ENCODE peak calls at places on chromosome 9, in four cellular contexts. P is frontal cortex, O is uterus, V is hypothalamus. U is an unnamed sample.

GRCh38 chr9:125190371-125190801 is 783 bp upstream of the PPP6C start:
- DNase-seq in P (no peak), O (no peak), V (no peak), U (no peak)

GRCh38 chr9:113350937-113351336 is 1.6 kb downstream of the BSPRY start:
- DNase-seq in P (no peak), O (no peak), V (no peak), U (no peak)

GRCh38 chr9:75087279-75087823 is 604 bp downstream of the NMRK1 start:
- DNase-seq in P (no peak), O (no peak), V (no peak), U (no peak)

GRCh38 chr9:122058707-122059106 is 34.4 kb downstream of the TTLL11 start:
- DNase-seq in P (no peak), O (no peak), V (no peak), U (no peak)

GRCh38 chr9:137385061-137385655 is 37.8 kb downstream of the EXD3 start:
- DNase-seq in P (no peak), O (no peak), V (no peak), U (no peak)

GRCh38 chr9:24487250-24487861 is 58.3 kb downstream of the IZUMO3 start:
- DNase-seq in P (no peak), O (no peak), V (no peak), U (no peak)

GRCh38 chr9:109426621-109427402 is 71.3 kb downstream of the PTPN3 start:
- DNase-seq in P (no peak), O (no peak), V (no peak), U (no peak)

GRCh38 chr9:128499920-128500319 is 4.6 kb upstream of the GLE1 start:
- DNase-seq in P (no peak), O (no peak), V (no peak), U (no peak)

GRCh38 chr9:132942541-132943182 is 1.8 kb downstream of the TSC1 start:
- DNase-seq in P (no peak), O (no peak), V (no peak), U (no peak)

GRCh38 chr9:132946624-132947295 is 2.3 kb upstream of the TSC1 start:
- DNase-seq in P (no peak), O (no peak), V (no peak), U (no peak)

GRCh38 chr9:123318961-123319421 is 37.0 kb upstream of the CRB2 start:
- DNase-seq in P (no peak), O (peak), V (peak), U (no peak)

GRCh38 chr9:127976498-127976897 is 4.3 kb downstream of the EEIG1 start:
- DNase-seq in P (no peak), O (no peak), V (no peak), U (no peak)

GRCh38 chr9:116589392-116590354 is 97.4 kb upstream of the TRIM32 start:
- DNase-seq in P (no peak), O (no peak), V (no peak), U (no peak)

GRCh38 chr9:2837915-2838314 is 6.0 kb downstream of the PUM3 start:
- DNase-seq in P (no peak), O (no peak), V (no peak), U (no peak)

GRCh38 chr9:35258665-35259474 is 97.1 kb downstream of the UNC13B start:
- DNase-seq in P (peak), O (peak), V (peak), U (peak)

GRCh38 chr9:1353291-1353690 is 303.1 kb downstream of the DMRT2 start:
- DNase-seq in P (no peak), O (no peak), V (no peak), U (no peak)

GRCh38 chr9:79477241-79477830 is 94.4 kb upstream of the TLE4 start:
- DNase-seq in P (no peak), O (no peak), V (no peak), U (no peak)

GRCh38 chr9:120768870-120769269 is 24.3 kb downstream of the FBXW2 start:
- DNase-seq in P (no peak), O (no peak), V (no peak), U (no peak)

GRCh38 chr9:81546498-81546897 is 142.8 kb downstream of the TLE1 start:
- DNase-seq in P (no peak), O (no peak), V (no peak), U (no peak)

GRCh38 chr9:97889941-97890557 is 32.3 kb downstream of the TRMO start:
- DNase-seq in P (no peak), O (no peak), V (no peak), U (no peak)

GRCh38 chr9:130901498-130902203 is 5.0 kb upstream of the QRFP start:
- DNase-seq in P (no peak), O (no peak), V (no peak), U (no peak)

GRCh38 chr9:94656190-94656589 is 16.9 kb upstream of the FBP1 start:
- DNase-seq in P (no peak), O (no peak), V (no peak), U (no peak)

GRCh38 chr9:94945191-94946144 is 219.0 kb downstream of the AOPEP start:
- DNase-seq in P (no peak), O (peak), V (peak), U (peak)

GRCh38 chr9:89501311-89501898 is 3.5 kb upstream of the SEMA4D start:
- DNase-seq in P (no peak), O (no peak), V (no peak), U (no peak)

GRCh38 chr9:16062542-16063240 is 509.8 kb downstream of the CCDC171 start:
- DNase-seq in P (no peak), O (no peak), V (no peak), U (no peak)

GRCh38 chr9:90914196-90914595 is 112.6 kb downstream of the SYK start:
- DNase-seq in P (no peak), O (no peak), V (no peak), U (no peak)

GRCh38 chr9:86034863-86035734 is 64.3 kb downstream of the GOLM1 start:
- DNase-seq in P (no peak), O (no peak), V (no peak), U (no peak)

GRCh38 chr9:90772381-90772780 is 29.2 kb upstream of the SYK start:
- DNase-seq in P (no peak), O (no peak), V (no peak), U (no peak)

U was measured in caudate nucleus.